ENCODE peak calls at places on chromosome X, in five cellular contexts. S is psoas muscle, E is fibroblast of lung, G is GM03348, W is AG08396. D is an unnamed sample.

GRCh38 chrX:150984164-150984824 is 1.2 kb downstream of the HMGB3 start:
- DNase-seq in S (no peak), E (no peak), G (peak), W (no peak), D (peak)

GRCh38 chrX:28847423-28847822 is 260.2 kb downstream of the IL1RAPL1 start:
- DNase-seq in S (no peak), E (peak), G (no peak), W (peak), D (no peak)

GRCh38 chrX:135549519-135549918 is 29.1 kb downstream of the INTS6L start:
- DNase-seq in S (no peak), E (no peak), G (no peak), W (no peak), D (no peak)

GRCh38 chrX:154654925-154655324 is 1.5 kb upstream of the CTAG2 start:
- DNase-seq in S (no peak), E (no peak), G (no peak), W (no peak), D (no peak)

GRCh38 chrX:37812110-37812509 is 32.3 kb downstream of the CYBB start:
- DNase-seq in S (no peak), E (no peak), G (no peak), W (no peak), D (no peak)

GRCh38 chrX:151402719-151403390 is 5.8 kb downstream of the VMA21 start:
- DNase-seq in S (peak), E (no peak), G (no peak), W (no peak), D (no peak)

GRCh38 chrX:47218920-47219815 is 687 bp downstream of the CDK16 start:
- DNase-seq in S (peak), E (peak), G (peak), W (peak), D (peak)

GRCh38 chrX:20217279-20217678 is 49.4 kb downstream of the RPS6KA3 start:
- DNase-seq in S (no peak), E (peak), G (peak), W (no peak), D (no peak)

GRCh38 chrX:23434356-23434884 is 99.8 kb downstream of the PTCHD1 start:
- DNase-seq in S (peak), E (peak), G (peak), W (no peak), D (no peak)

GRCh38 chrX:13001961-13002671 is 27.2 kb downstream of the TMSB4X start:
- DNase-seq in S (no peak), E (no peak), G (no peak), W (no peak), D (no peak)

GRCh38 chrX:103831803-103832544 is at the start of gene RAB9B:
- DNase-seq in S (peak), E (peak), G (peak), W (peak), D (peak)

GRCh38 chrX:45799576-45799975 is 598.9 kb upstream of the DIPK2B start:
- DNase-seq in S (no peak), E (no peak), G (no peak), W (no peak), D (no peak)

D was measured in CD4-positive, alpha-beta T cell.